ENCODE peak calls at places on chromosomes 6 and 20, in seven cellular contexts. B is body of pancreas, Z is ovary, G is H1, T is GM23338, L is MM.1S, S is cardiac muscle cell. I is an unnamed sample. For H3K27me3 and H3K36me3, the result is how much of the 10 kb centered on the place peaks cover.

GRCh38 chr20:41540916-41541315 is 77.3 kb downstream of the CHD6 start:
- DNase-seq in T (no peak), S (no peak), G (no peak), Z (no peak), B (no peak), L (no peak), I (no peak)

GRCh38 chr6:44373051-44373450 is 14.5 kb upstream of the CDC5L start:
- DNase-seq in T (no peak), B (no peak), S (no peak), Z (no peak), G (no peak), L (no peak), I (no peak)

GRCh38 chr6:28743271-28743789 is 180.5 kb downstream of the TRIM27 start:
- DNase-seq in G (no peak), T (no peak), L (no peak), S (no peak), Z (no peak), B (no peak), I (no peak)

GRCh38 chr6:143687604-143688003 is 9.8 kb downstream of the PHACTR2 start:
- DNase-seq in L (no peak), G (no peak), Z (no peak), S (no peak), T (no peak), B (no peak), I (no peak)

GRCh38 chr20:54608039-54608745 is 132.8 kb downstream of the DOK5 start:
- DNase-seq in S (no peak), T (no peak), B (no peak), G (no peak), L (no peak), Z (no peak), I (no peak)

GRCh38 chr20:6921717-6922386 is 154.4 kb downstream of the BMP2 start:
- DNase-seq in G (no peak), T (no peak), L (no peak), S (no peak), B (no peak), Z (no peak), I (no peak)

GRCh38 chr20:11431613-11432012 is 486.1 kb upstream of the BTBD3 start:
- DNase-seq in G (no peak), Z (no peak), S (peak), B (no peak), L (no peak), T (no peak), I (no peak)

GRCh38 chr6:112117554-112117953 is 30.2 kb downstream of the FAM229B start:
- DNase-seq in L (no peak), Z (no peak), G (no peak), S (peak), T (no peak), B (no peak), I (no peak)

GRCh38 chr6:138088307-138088744 is 18.9 kb downstream of the PERP start:
- DNase-seq in B (peak), Z (no peak), L (no peak), T (no peak), S (peak), G (no peak), I (no peak)

GRCh38 chr6:38973178-38974057 is 75.2 kb upstream of the GLP1R start:
- DNase-seq in T (peak), B (peak), Z (no peak), L (peak), G (no peak), S (peak), I (peak)

GRCh38 chr6:5389086-5389745 is 127.9 kb downstream of the FARS2 start:
- DNase-seq in B (no peak), S (no peak), T (no peak), L (no peak), G (no peak), Z (no peak), I (no peak)

GRCh38 chr6:100420711-100421110 is 44.0 kb downstream of the SIM1 start:
- DNase-seq in G (no peak), L (no peak), B (no peak), Z (no peak), S (no peak), T (peak), I (peak)

GRCh38 chr20:44683263-44684046 is 31.7 kb upstream of the CCN5 start:
- DNase-seq in G (peak), Z (no peak), B (peak), T (peak), L (peak), S (peak), I (peak)

GRCh38 chr20:10132391-10132790 is 86.2 kb upstream of the SNAP25 start:
- DNase-seq in G (no peak), S (no peak), L (no peak), B (no peak), T (no peak), Z (no peak), I (no peak)

GRCh38 chr6:87808005-87808757 is 106.1 kb upstream of the AKIRIN2 start:
- DNase-seq in L (no peak), T (no peak), B (no peak), Z (no peak), S (peak), G (no peak), I (no peak)

GRCh38 chr6:123393333-123393732 is 243.4 kb downstream of the TRDN start:
- DNase-seq in B (no peak), G (no peak), T (peak), S (peak), L (peak), Z (no peak), I (no peak)

GRCh38 chr20:5504061-5504739 is 187.4 kb upstream of the PROKR2 start:
- DNase-seq in L (no peak), Z (peak), G (no peak), B (peak), S (peak), T (peak), I (peak)

GRCh38 chr20:16580127-16580526 is 6.9 kb upstream of the KIF16B start:
- DNase-seq in L (no peak), G (no peak), S (peak), T (no peak), B (no peak), Z (no peak), I (no peak)

GRCh38 chr6:131909408-131910218 is 41.6 kb downstream of the CCN2 start:
- DNase-seq in T (peak), Z (peak), L (peak), S (peak), B (peak), G (peak), I (peak)

GRCh38 chr6:5205877-5206840 is 54.6 kb downstream of the LYRM4 start:
- DNase-seq in G (no peak), Z (peak), T (no peak), B (peak), L (no peak), S (peak), I (no peak)

GRCh38 chr6:31794294-31794865 is 1.2 kb downstream of the VARS1 start:
- DNase-seq in L (peak), G (no peak), S (peak), B (no peak), T (peak), Z (no peak), I (peak)

GRCh38 chr6:56664007-56664406 is 21.3 kb upstream of the DST start:
- DNase-seq in B (no peak), T (no peak), G (no peak), L (no peak), S (no peak), Z (no peak), I (no peak)

GRCh38 chr6:48764261-48764660 is 653.3 kb upstream of the PTCHD4 start:
- DNase-seq in G (no peak), S (peak), B (no peak), T (no peak), Z (no peak), L (no peak), I (no peak)

GRCh38 chr6:170159040-170159965 is 131.6 kb downstream of the DLL1 start:
- DNase-seq in S (no peak), Z (no peak), L (no peak), B (no peak), T (no peak), G (no peak), I (no peak)

GRCh38 chr6:33696538-33697518 is 14.7 kb downstream of the UQCC2 start:
- DNase-seq in S (peak), L (no peak), T (no peak), Z (peak), G (no peak), B (peak), I (peak)
- H3K4me3 ChIP-seq in S (no peak), L (no peak), T (no peak), Z (no peak), G (no peak), B (no peak), I (no peak)

GRCh38 chr6:7727150-7727950 is 1.5 kb downstream of the BMP6 start:
- DNase-seq in T (peak), S (peak), B (no peak), Z (peak), L (peak), G (peak), I (peak)
- H3K27me3 ChIP-seq in T (half or more), S (half or more), B (under half), Z (under half), L (under half), G (half or more), I (half or more)

GRCh38 chr6:493840-494239 is 102.3 kb downstream of the IRF4 start:
- DNase-seq in S (no peak), B (no peak), T (no peak), G (no peak), L (no peak), Z (no peak), I (no peak)

GRCh38 chr6:492816-493414 is 101.4 kb downstream of the IRF4 start:
- DNase-seq in S (no peak), Z (no peak), T (no peak), G (no peak), B (no peak), L (no peak), I (no peak)

GRCh38 chr6:491233-491632 is 99.7 kb downstream of the IRF4 start:
- DNase-seq in T (no peak), B (no peak), S (no peak), Z (no peak), G (no peak), L (no peak), I (no peak)

GRCh38 chr6:490251-491037 is 98.9 kb downstream of the IRF4 start:
- DNase-seq in L (no peak), Z (no peak), S (no peak), T (no peak), G (no peak), B (no peak), I (no peak)

DNA sequence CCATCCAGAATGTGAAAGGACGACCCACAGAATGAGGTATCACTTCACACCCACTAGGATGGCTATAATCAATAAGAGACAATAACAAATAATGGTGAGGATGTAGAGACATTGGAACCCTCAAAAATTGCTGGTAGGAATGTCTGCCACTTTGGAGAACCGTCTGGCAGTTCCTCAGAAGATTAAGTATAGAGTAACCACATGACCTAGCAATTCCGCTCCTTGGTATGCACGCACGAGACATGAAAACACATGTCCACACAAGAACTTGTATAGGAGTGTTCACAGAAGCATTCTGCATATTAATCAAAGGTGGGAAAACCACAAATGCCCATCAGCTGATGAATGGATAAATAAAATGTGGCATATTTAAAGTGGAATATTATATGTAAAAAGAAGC is 100.6 kb downstream of the IRF4 start:
- DNase-seq in S (no peak), B (no peak), L (no peak), G (no peak), T (no peak), Z (no peak), I (no peak)
- H3K36me3 ChIP-seq in S (under half), B (under half), L (under half), G (under half), T (under half), Z (under half), I (under half)

GRCh38 chr6:17281100-17281496 is at the start of gene RBM24:
- DNase-seq in S (peak), L (peak), Z (peak), B (peak), G (peak), T (peak), I (peak)
- H3K4me3 ChIP-seq in S (peak), L (peak), Z (peak), B (peak), G (peak), T (peak), I (peak)

GRCh38 chr6:10400330-10400729 is 14.5 kb downstream of the TFAP2A start:
- DNase-seq in L (no peak), G (no peak), Z (no peak), B (no peak), S (no peak), T (peak), I (no peak)
- H3K27me3 ChIP-seq in L (under half), G (half or more), Z (under half), B (under half), S (half or more), T (half or more), I (half or more)

GRCh38 chr20:47720636-47721427 is 64.4 kb downstream of the SULF2 start:
- DNase-seq in G (no peak), T (no peak), B (no peak), L (no peak), S (no peak), Z (no peak), I (no peak)

GRCh38 chr20:47719625-47720024 is 65.7 kb downstream of the SULF2 start:
- DNase-seq in Z (no peak), G (no peak), S (no peak), T (no peak), B (no peak), L (no peak), I (no peak)

GRCh38 chr20:47719211-47719610 is 66.1 kb downstream of the SULF2 start:
- DNase-seq in T (no peak), B (no peak), S (no peak), Z (no peak), G (no peak), L (no peak), I (no peak)

GRCh38 chr20:47717421-47717820 is 67.9 kb downstream of the SULF2 start:
- DNase-seq in B (no peak), L (no peak), S (no peak), T (no peak), Z (no peak), G (no peak), I (no peak)

GRCh38 chr20:47718398-47718797 is 66.9 kb downstream of the SULF2 start:
- DNase-seq in B (no peak), S (no peak), L (no peak), T (no peak), Z (no peak), G (no peak), I (no peak)
- H3K36me3 ChIP-seq in B (under half), S (under half), L (under half), T (under half), Z (under half), G (under half), I (under half)

GRCh38 chr6:168686339-168686738 is 245.4 kb downstream of the SMOC2 start:
- DNase-seq in G (no peak), B (no peak), T (no peak), L (no peak), Z (no peak), S (no peak), I (no peak)
- H3K4me3 ChIP-seq in G (no peak), B (no peak), T (no peak), L (no peak), Z (no peak), S (no peak), I (no peak)

GRCh38 chr20:59573837-59574236 is 30.5 kb upstream of the PHACTR3 start:
- DNase-seq in B (no peak), L (no peak), T (no peak), S (no peak), G (no peak), Z (no peak), I (peak)
- H3K27me3 ChIP-seq in B (under half), L (half or more), T (half or more), S (under half), G (under half), Z (under half), I (under half)

DNA sequence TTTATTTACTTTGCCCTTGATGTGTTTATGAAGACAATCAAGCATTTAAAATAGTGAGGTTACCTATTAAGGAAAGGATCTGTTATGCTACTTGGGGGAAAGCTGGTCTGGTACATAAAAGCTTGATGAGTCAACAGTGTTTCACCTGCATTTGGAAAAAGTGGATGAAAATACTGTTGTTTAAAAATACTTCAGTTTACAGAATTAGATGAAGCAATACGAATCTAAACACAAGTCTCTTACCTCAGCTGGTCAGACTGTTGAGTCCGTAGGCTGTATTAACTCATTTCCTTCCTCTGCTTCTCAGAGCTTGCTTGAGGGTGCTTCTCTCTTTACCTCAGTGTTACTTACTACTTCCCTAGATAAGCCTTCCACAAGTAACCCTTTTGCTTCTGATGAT is 36.1 kb downstream of the NKX2-4 start:
- DNase-seq in Z (no peak), L (no peak), S (peak), G (no peak), B (no peak), T (no peak), I (no peak)
- H3K36me3 ChIP-seq in Z (under half), L (under half), S (under half), G (under half), B (under half), T (under half), I (under half)

I was measured in H7.